ENCODE peak calls at places on chromosomes 4 and X, in four cellular contexts. M is OCI-LY7; W is naive thymus-derived CD4-positive, alpha-beta T cell; Z is BE2C. H is an unnamed sample.

GRCh38 chrX:134929813-134930212 is 61.0 kb upstream of the SMIM10 start:
- DNase-seq in M (no peak), W (no peak), Z (no peak), H (no peak)

GRCh38 chrX:57368158-57368557 is 81.7 kb downstream of the FAAH2 start:
- DNase-seq in Z (no peak), W (no peak), M (no peak), H (no peak)

GRCh38 chr4:124433500-124433899 is 279.0 kb downstream of the ANKRD50 start:
- DNase-seq in W (no peak), Z (no peak), M (no peak), H (no peak)

GRCh38 chrX:7263961-7264360 is 116.0 kb upstream of the PUDP start:
- DNase-seq in Z (no peak), W (no peak), M (no peak), H (no peak)

GRCh38 chr4:68082758-68083157 is 46.9 kb downstream of the TMPRSS11F start:
- DNase-seq in Z (no peak), M (no peak), W (no peak), H (no peak)

GRCh38 chrX:53065066-53065465 is 16.5 kb downstream of the GPR173 start:
- DNase-seq in W (no peak), M (no peak), Z (no peak), H (no peak)

GRCh38 chr4:53346920-53347852 is 18.7 kb downstream of the SCFD2 start:
- DNase-seq in M (no peak), W (no peak), Z (no peak), H (no peak)

GRCh38 chr4:56200275-56200674 is 187.0 kb downstream of the AASDH start:
- DNase-seq in M (no peak), W (no peak), Z (no peak), H (no peak)

GRCh38 chr4:152072886-152073285 is 312.1 kb upstream of the GATB start:
- DNase-seq in M (no peak), Z (no peak), W (no peak), H (no peak)

GRCh38 chr4:156888762-156889161 is 82.8 kb downstream of the PDGFC start:
- DNase-seq in M (no peak), Z (no peak), W (no peak), H (no peak)

GRCh38 chrX:6052111-6052745 is 176.4 kb downstream of the NLGN4X start:
- DNase-seq in M (no peak), W (no peak), Z (no peak), H (no peak)
- H3K4me3 ChIP-seq in M (no peak overlapping the region), W (no peak overlapping the region), Z (no peak overlapping the region), H (no peak overlapping the region)

GRCh38 chr4:102431608-102431961 is 69.6 kb upstream of the NFKB1 start:
- DNase-seq in M (no peak), W (no peak), Z (no peak), H (no peak)
- H3K4me3 ChIP-seq in M (peak overlapping the region; percentile 69), W (peak overlapping the region; percentile 72), Z (peak overlapping the region; percentile 60), H (peak overlapping the region; percentile 53)

DNA sequence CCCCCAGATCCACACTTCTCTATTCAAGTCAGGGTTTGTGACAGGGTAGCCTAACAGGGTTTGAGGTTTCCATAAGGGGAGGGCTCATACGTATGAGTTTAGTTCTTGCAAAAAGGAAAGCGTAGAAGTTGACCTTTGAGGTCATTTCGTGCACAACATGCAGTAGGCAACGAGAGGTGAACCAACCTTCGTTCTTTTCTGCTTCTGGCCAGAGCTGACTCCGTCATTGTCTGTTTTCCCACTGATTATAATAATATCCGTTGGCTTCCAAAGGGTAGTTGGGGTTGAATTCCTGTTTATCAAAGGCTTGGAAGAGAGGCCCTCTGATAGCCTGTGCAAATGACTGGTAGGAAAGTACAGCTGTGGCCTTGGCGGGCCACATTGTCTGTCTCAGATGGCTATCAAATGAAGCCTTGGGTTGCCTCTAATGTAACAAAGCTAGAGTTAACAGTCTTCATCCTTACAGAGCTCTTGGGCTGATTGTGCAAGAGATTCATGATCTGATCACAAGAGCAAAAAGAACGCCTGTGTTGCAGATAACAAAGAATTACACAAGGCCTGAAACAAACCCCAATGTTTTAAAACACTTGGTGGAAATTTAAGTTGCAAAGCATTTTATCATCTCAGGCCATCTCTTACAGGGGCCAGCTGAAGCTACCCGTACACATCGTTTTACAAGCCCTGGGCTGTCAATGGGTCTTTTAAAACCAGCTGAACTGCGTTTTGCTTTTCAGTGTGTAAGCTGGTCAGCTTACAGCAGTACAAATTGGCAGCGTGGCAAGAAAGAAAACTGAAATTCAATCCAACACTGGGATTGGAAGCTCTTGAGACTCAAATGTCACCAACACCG is 46.1 kb upstream of the FAM9C start:
- DNase-seq in W (no peak), M (peak; percentile 23), Z (no peak), H (peak; percentile 48)
- H3K4me3 ChIP-seq in W (peak overlapping the region; percentile 19), M (peak overlapping the region; percentile 36), Z (no peak overlapping the region), H (peak overlapping the region; percentile 38)

DNA sequence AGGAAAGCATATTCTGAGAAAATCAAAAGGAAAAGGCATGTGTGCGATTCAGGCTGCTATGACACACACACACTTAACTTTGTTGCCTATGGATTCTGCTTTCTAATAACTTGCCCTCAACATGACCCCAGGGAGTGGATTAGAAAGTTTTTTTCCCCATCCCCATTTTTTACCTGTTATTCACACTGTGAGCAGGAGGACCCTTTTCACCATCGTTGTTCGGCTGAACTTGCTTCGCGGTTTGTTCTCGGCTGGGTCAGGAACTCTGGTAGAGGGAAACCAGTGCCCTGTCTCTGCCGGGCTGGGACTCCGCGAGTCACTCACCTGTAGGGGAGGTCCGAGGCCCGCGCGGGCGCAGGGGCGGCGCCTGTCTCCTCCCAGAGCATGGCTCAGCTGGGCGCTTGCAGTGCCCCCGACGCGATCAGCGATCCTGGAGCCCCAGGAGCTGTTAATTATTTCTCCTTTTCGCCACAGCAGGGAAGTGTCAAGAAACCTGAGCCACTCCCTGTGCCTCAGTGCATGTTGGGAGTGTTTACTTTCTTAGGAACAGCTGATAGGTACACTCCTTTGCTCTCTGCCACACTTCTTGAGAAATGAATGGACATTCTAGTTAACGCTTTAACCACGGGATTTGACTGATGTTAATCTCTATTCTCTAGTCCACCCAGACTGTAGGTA is at the start of gene RASSF6:
- DNase-seq in W (no peak), M (peak; percentile 86), Z (no peak), H (no peak)
- H3K4me3 ChIP-seq in W (peak within 1 kb of the TSS; percentile 20), M (peak within 1 kb of the TSS; percentile 85), Z (no peak within 1 kb of the TSS), H (no peak within 1 kb of the TSS)

DNA sequence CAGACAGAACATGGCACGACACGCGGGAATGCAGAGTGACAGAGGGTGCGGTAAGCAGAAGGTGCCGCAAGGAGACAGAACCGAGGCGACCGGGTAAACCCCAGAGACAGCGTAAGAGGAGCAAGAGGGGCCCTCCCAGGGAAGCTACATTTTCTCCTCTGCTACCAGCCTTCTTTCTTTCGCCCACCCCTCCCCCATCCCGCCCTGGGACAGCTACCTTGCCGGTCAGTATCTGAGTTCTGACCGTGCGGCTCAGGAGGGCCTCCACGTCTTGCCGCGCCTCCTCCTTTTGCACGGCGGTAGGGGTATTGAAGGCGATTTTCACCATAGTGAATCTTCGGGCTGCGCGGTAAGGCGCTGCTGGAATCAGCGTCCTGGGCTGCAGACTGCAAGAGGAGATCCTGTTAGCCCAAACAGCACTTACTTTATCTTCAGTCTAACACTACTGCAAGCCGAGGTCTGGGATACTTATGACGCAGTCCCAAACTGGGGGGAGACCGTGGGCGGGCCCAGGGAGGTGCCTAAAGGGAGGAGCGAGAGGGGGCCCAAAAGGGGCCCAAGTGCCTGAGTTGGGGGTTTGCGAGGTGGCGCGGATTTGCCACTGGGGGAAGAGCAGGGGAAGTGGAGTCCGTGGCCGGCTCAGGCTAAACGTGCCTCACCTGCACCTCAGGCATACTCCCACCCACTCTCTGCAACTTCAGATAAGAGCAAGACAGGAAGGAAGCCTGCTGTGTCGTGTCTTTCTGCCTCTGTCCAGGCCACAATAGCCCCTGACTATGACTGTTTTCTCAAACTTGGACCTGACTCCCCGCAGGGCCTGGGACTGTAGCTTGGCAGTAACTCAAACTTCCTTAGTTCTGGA is at the start of gene ITM2A:
- DNase-seq in W (peak; percentile 62), M (no peak), Z (peak; percentile 9), H (peak; percentile 64)
- H3K4me3 ChIP-seq in W (peak within 1 kb of the TSS; percentile 93), M (no peak within 1 kb of the TSS), Z (peak within 1 kb of the TSS; percentile 29), H (peak within 1 kb of the TSS; percentile 84)

DNA sequence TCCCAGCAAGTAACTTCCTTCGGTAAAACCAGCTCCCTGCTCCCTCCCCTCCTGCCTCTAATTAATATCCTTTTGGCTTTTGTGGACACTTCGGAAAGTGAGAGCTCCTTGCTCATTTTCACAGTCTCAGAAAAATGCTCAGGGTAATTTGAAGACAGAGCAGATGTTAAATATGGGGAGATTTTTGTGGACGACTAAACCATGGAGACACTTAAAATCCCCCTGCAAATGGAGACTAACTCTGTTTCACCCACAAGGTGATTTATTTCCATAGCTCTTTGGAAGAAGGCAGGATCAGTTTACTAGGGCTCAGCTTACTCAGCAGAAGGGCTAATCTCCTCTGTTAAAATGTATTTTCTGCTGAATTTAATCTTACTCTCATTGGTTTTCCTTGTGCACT is 12.2 kb upstream of the AMOT start:
- DNase-seq in W (no peak), M (no peak), Z (no peak), H (no peak)
- H3K4me3 ChIP-seq in W (no peak overlapping the region), M (no peak overlapping the region), Z (no peak overlapping the region), H (no peak overlapping the region)

GRCh38 chr4:6916069-6916586 is 6.5 kb downstream of the TBC1D14 start:
- DNase-seq in M (no peak), Z (no peak), W (no peak), H (no peak)

GRCh38 chr4:6915041-6916005 is 5.7 kb downstream of the TBC1D14 start:
- DNase-seq in M (no peak), Z (no peak), W (no peak), H (no peak)

GRCh38 chr4:6918345-6918744 is 8.7 kb downstream of the TBC1D14 start:
- DNase-seq in M (peak; percentile 22), W (no peak), Z (no peak), H (peak; percentile 63)

GRCh38 chr4:6916587-6917444 is 7.2 kb downstream of the TBC1D14 start:
- DNase-seq in W (peak; percentile 55), M (no peak), Z (peak; percentile 48), H (peak; percentile 57)

DNA sequence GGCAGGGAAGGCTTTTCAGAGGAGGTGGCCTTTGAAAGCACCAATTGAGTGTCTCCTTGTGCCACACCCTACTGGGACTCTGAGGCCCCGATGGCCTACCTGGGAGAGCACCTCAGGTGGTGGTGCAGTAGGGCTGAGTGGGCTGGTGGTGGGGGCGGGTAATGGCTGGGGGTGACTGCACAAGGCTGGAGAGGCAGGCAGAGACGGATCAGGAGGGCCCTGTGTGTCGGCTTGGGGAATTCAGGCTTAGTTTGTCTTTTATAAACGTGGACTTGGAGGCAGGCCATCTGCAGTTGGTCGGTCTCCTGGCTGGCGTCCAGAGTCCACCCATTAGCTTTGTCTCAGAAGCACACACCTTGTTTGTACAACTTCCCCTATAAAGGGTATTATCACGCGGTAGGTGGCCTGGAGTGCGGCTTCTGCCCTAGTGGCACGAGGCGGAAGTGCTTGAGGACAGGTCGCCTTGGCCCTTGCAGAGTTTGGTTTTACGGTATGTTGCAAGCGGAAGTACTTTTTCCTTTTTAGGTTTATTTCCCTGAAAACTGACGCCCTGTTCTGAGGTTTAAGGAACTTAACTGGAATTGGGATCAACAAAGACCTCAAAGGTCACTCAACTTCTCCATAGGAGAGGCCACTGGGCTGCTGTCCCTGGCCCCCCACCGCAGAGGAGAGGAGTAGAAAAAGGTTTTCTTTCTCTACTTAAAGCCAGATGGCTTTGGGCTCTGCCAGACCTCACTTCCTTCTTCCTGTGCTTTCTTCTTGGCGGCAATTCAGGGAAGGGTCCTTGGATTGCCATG is 8.0 kb downstream of the TBC1D14 start:
- DNase-seq in Z (peak; percentile 64), W (no peak), M (peak; percentile 56), H (no peak)
- H3K4me3 ChIP-seq in Z (no peak overlapping the region), W (peak overlapping the region; percentile 33), M (no peak overlapping the region), H (peak overlapping the region; percentile 47)